ENCODE peak calls at places on chromosome 4, in ten cellular contexts. One of them, this sample, is unnamed.

GRCh38 chr4:165634766-165635165 is 238.3 kb upstream of the TLL1 start:
- DNase-seq in astrocyte: no peak
- DNase-seq in tibial artery: no peak
- DNase-seq in heart right ventricle: no peak
- DNase-seq in IMR-90: no peak
- DNase-seq in aorta: no peak
- DNase-seq in psoas muscle: no peak
- DNase-seq in CD4-positive, CD25-positive, alpha-beta regulatory T cell: no peak
- DNase-seq in uterus: no peak
- DNase-seq in tibial nerve: no peak
- DNase-seq in this sample: no peak

GRCh38 chr4:183399166-183399565 is 45.3 kb upstream of the CDKN2AIP start:
- DNase-seq in astrocyte: no peak
- DNase-seq in tibial artery: no peak
- DNase-seq in heart right ventricle: no peak
- DNase-seq in IMR-90: no peak
- DNase-seq in aorta: no peak
- DNase-seq in psoas muscle: no peak
- DNase-seq in CD4-positive, CD25-positive, alpha-beta regulatory T cell: no peak
- DNase-seq in uterus: no peak
- DNase-seq in tibial nerve: no peak
- DNase-seq in this sample: no peak

GRCh38 chr4:182144621-182145359 is 98.4 kb upstream of the TENM3 start:
- DNase-seq in astrocyte: no peak
- DNase-seq in tibial artery: no peak
- DNase-seq in heart right ventricle: no peak
- DNase-seq in IMR-90: peak; percentile 22
- DNase-seq in aorta: no peak
- DNase-seq in psoas muscle: peak; percentile 25
- DNase-seq in CD4-positive, CD25-positive, alpha-beta regulatory T cell: no peak
- DNase-seq in uterus: peak; percentile 13
- DNase-seq in tibial nerve: no peak
- DNase-seq in this sample: no peak

GRCh38 chr4:53012738-53013137 is 150.6 kb downstream of the RASL11B start:
- DNase-seq in astrocyte: no peak
- DNase-seq in tibial artery: no peak
- DNase-seq in heart right ventricle: no peak
- DNase-seq in IMR-90: peak; percentile 30
- DNase-seq in aorta: no peak
- DNase-seq in psoas muscle: no peak
- DNase-seq in CD4-positive, CD25-positive, alpha-beta regulatory T cell: peak; percentile 58
- DNase-seq in uterus: no peak
- DNase-seq in tibial nerve: no peak
- DNase-seq in this sample: no peak

GRCh38 chr4:25258980-25259578 is 25.2 kb downstream of the PI4K2B start:
- DNase-seq in astrocyte: peak; percentile 38
- DNase-seq in tibial artery: no peak
- DNase-seq in heart right ventricle: no peak
- DNase-seq in IMR-90: peak; percentile 61
- DNase-seq in aorta: no peak
- DNase-seq in psoas muscle: no peak
- DNase-seq in CD4-positive, CD25-positive, alpha-beta regulatory T cell: no peak
- DNase-seq in uterus: no peak
- DNase-seq in tibial nerve: no peak
- DNase-seq in this sample: peak; percentile 57

GRCh38 chr4:13627185-13627605 is 330 bp downstream of the BOD1L1 start:
- DNase-seq in astrocyte: no peak
- DNase-seq in tibial artery: no peak
- DNase-seq in heart right ventricle: peak; percentile 25
- DNase-seq in IMR-90: no peak
- DNase-seq in aorta: peak; percentile 58
- DNase-seq in psoas muscle: peak; percentile 27
- DNase-seq in CD4-positive, CD25-positive, alpha-beta regulatory T cell: peak; percentile 50
- DNase-seq in uterus: no peak
- DNase-seq in tibial nerve: no peak
- DNase-seq in this sample: peak; percentile 19

GRCh38 chr4:106286611-106287010 is 29.4 kb downstream of the TBCK start:
- DNase-seq in astrocyte: no peak
- DNase-seq in tibial artery: no peak
- DNase-seq in heart right ventricle: no peak
- DNase-seq in IMR-90: no peak
- DNase-seq in aorta: no peak
- DNase-seq in psoas muscle: no peak
- DNase-seq in CD4-positive, CD25-positive, alpha-beta regulatory T cell: no peak
- DNase-seq in uterus: no peak
- DNase-seq in tibial nerve: no peak
- DNase-seq in this sample: no peak

GRCh38 chr4:98261291-98262271 is at the start of gene RAP1GDS1:
- DNase-seq in astrocyte: peak; percentile 75
- DNase-seq in tibial artery: peak; percentile 41
- DNase-seq in heart right ventricle: peak; percentile 48
- DNase-seq in IMR-90: peak; percentile 71
- DNase-seq in aorta: peak; percentile 55
- DNase-seq in psoas muscle: peak; percentile 33
- DNase-seq in CD4-positive, CD25-positive, alpha-beta regulatory T cell: peak; percentile 54
- DNase-seq in uterus: peak; percentile 41
- DNase-seq in tibial nerve: peak; percentile 13
- DNase-seq in this sample: peak; percentile 80

GRCh38 chr4:2044542-2045517 is 14.3 kb upstream of the NAT8L start:
- DNase-seq in astrocyte: no peak
- DNase-seq in tibial artery: no peak
- DNase-seq in heart right ventricle: no peak
- DNase-seq in IMR-90: no peak
- DNase-seq in aorta: no peak
- DNase-seq in psoas muscle: no peak
- DNase-seq in CD4-positive, CD25-positive, alpha-beta regulatory T cell: no peak
- DNase-seq in uterus: no peak
- DNase-seq in tibial nerve: no peak
- DNase-seq in this sample: no peak

GRCh38 chr4:155853189-155853588 is 12.9 kb downstream of the ASIC5 start:
- DNase-seq in astrocyte: no peak
- DNase-seq in tibial artery: no peak
- DNase-seq in heart right ventricle: no peak
- DNase-seq in IMR-90: no peak
- DNase-seq in aorta: no peak
- DNase-seq in psoas muscle: no peak
- DNase-seq in CD4-positive, CD25-positive, alpha-beta regulatory T cell: no peak
- DNase-seq in uterus: no peak
- DNase-seq in tibial nerve: no peak
- DNase-seq in this sample: no peak

GRCh38 chr4:15325987-15326386 is 101.8 kb upstream of the C1QTNF7 start:
- DNase-seq in astrocyte: no peak
- DNase-seq in tibial artery: no peak
- DNase-seq in heart right ventricle: no peak
- DNase-seq in IMR-90: no peak
- DNase-seq in aorta: no peak
- DNase-seq in psoas muscle: no peak
- DNase-seq in CD4-positive, CD25-positive, alpha-beta regulatory T cell: no peak
- DNase-seq in uterus: no peak
- DNase-seq in tibial nerve: no peak
- DNase-seq in this sample: no peak

GRCh38 chr4:140239311-140239710 is 85.3 kb upstream of the MAML3 start:
- DNase-seq in astrocyte: no peak
- DNase-seq in tibial artery: no peak
- DNase-seq in heart right ventricle: no peak
- DNase-seq in IMR-90: no peak
- DNase-seq in aorta: no peak
- DNase-seq in psoas muscle: no peak
- DNase-seq in CD4-positive, CD25-positive, alpha-beta regulatory T cell: no peak
- DNase-seq in uterus: no peak
- DNase-seq in tibial nerve: no peak
- DNase-seq in this sample: no peak

GRCh38 chr4:140240237-140240636 is 86.3 kb upstream of the MAML3 start:
- DNase-seq in astrocyte: no peak
- DNase-seq in tibial artery: no peak
- DNase-seq in heart right ventricle: no peak
- DNase-seq in IMR-90: no peak
- DNase-seq in aorta: no peak
- DNase-seq in psoas muscle: no peak
- DNase-seq in CD4-positive, CD25-positive, alpha-beta regulatory T cell: no peak
- DNase-seq in uterus: no peak
- DNase-seq in tibial nerve: no peak
- DNase-seq in this sample: no peak

GRCh38 chr4:140236649-140237160 is 82.7 kb upstream of the MAML3 start:
- DNase-seq in astrocyte: no peak
- DNase-seq in tibial artery: no peak
- DNase-seq in heart right ventricle: no peak
- DNase-seq in IMR-90: peak; percentile 38
- DNase-seq in aorta: no peak
- DNase-seq in psoas muscle: no peak
- DNase-seq in CD4-positive, CD25-positive, alpha-beta regulatory T cell: no peak
- DNase-seq in uterus: no peak
- DNase-seq in tibial nerve: no peak
- DNase-seq in this sample: peak; percentile 48

GRCh38 chr4:140237616-140238352 is 83.8 kb upstream of the MAML3 start:
- DNase-seq in astrocyte: peak; percentile 93
- DNase-seq in tibial artery: peak; percentile 83
- DNase-seq in heart right ventricle: peak; percentile 76
- DNase-seq in IMR-90: peak; percentile 93
- DNase-seq in aorta: peak; percentile 89
- DNase-seq in psoas muscle: peak; percentile 78
- DNase-seq in CD4-positive, CD25-positive, alpha-beta regulatory T cell: no peak
- DNase-seq in uterus: peak; percentile 76
- DNase-seq in tibial nerve: peak; percentile 64
- DNase-seq in this sample: peak; percentile 96

DNA sequence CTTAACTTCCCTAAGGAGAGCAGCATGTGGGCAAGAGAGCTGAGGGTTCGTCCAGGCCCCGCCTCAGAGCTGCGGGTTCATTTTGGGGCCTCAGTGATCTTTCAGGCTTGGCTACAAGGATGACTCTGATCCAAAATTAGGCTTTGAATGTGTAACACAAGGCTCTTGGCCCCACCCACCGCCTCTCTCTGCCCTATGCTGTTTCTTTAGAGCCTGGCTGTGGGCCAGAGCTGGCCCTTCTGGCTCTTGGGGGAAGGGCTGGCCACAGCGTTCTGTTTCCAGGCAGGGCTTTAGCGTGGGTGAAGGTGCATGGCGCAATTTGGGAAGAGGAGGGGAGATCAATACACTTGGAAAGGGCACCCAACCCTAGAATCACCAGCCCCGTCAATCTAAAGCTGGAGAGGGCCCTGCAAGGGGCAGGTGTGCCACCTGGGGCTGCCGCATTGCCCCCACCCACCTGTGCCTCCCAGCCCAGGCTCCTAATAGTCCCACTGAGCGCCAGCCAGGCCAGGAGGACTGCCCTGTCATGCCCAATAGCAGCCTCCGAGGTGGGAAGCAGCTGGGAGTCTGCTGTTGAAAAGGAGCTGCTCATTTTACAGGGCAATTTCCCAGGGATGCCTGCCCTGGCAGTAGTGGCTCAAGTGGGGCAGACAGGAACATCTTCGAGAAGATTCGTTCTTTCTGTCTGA is 84.5 kb upstream of the MAML3 start:
- DNase-seq in astrocyte: peak; percentile 74
- DNase-seq in tibial artery: peak; percentile 94
- DNase-seq in heart right ventricle: peak; percentile 87
- DNase-seq in IMR-90: peak; percentile 77
- DNase-seq in aorta: peak; percentile 95
- DNase-seq in psoas muscle: peak; percentile 93
- DNase-seq in CD4-positive, CD25-positive, alpha-beta regulatory T cell: no peak
- DNase-seq in uterus: peak; percentile 90
- DNase-seq in tibial nerve: peak; percentile 88
- DNase-seq in this sample: peak; percentile 97
- H3K9me3 ChIP-seq in astrocyte: no peaks in the 10 kb centered on the region
- H3K9me3 ChIP-seq in tibial artery: no peaks in the 10 kb centered on the region
- H3K9me3 ChIP-seq in heart right ventricle: no peaks in the 10 kb centered on the region
- H3K9me3 ChIP-seq in IMR-90: no peaks in the 10 kb centered on the region
- H3K9me3 ChIP-seq in aorta: no peaks in the 10 kb centered on the region
- H3K9me3 ChIP-seq in psoas muscle: no peaks in the 10 kb centered on the region
- H3K9me3 ChIP-seq in CD4-positive, CD25-positive, alpha-beta regulatory T cell: no peaks in the 10 kb centered on the region
- H3K9me3 ChIP-seq in uterus: no peaks in the 10 kb centered on the region
- H3K9me3 ChIP-seq in tibial nerve: no peaks in the 10 kb centered on the region
- H3K9me3 ChIP-seq in this sample: no peaks in the 10 kb centered on the region

GRCh38 chr4:110196871-110197420 is 1.5 kb downstream of the ELOVL6 start:
- DNase-seq in astrocyte: peak; percentile 22
- DNase-seq in tibial artery: peak; percentile 37
- DNase-seq in heart right ventricle: no peak
- DNase-seq in IMR-90: peak; percentile 31
- DNase-seq in aorta: peak; percentile 73
- DNase-seq in psoas muscle: peak; percentile 62
- DNase-seq in CD4-positive, CD25-positive, alpha-beta regulatory T cell: peak; percentile 65
- DNase-seq in uterus: no peak
- DNase-seq in tibial nerve: peak; percentile 15
- DNase-seq in this sample: no peak
- H3K4me1 ChIP-seq in astrocyte: peaks cover 19% of the 10 kb centered on the region
- H3K4me1 ChIP-seq in tibial artery: no peaks in the 10 kb centered on the region
- H3K4me1 ChIP-seq in heart right ventricle: no peaks in the 10 kb centered on the region
- H3K4me1 ChIP-seq in IMR-90: no peaks in the 10 kb centered on the region
- H3K4me1 ChIP-seq in aorta: no peaks in the 10 kb centered on the region
- H3K4me1 ChIP-seq in psoas muscle: no peaks in the 10 kb centered on the region
- H3K4me1 ChIP-seq in CD4-positive, CD25-positive, alpha-beta regulatory T cell: peaks cover 20% of the 10 kb centered on the region
- H3K4me1 ChIP-seq in uterus: no peaks in the 10 kb centered on the region
- H3K4me1 ChIP-seq in tibial nerve: peaks cover 26% of the 10 kb centered on the region
- H3K4me1 ChIP-seq in this sample: peaks cover 11% of the 10 kb centered on the region

GRCh38 chr4:386708-387105 is 49.1 kb downstream of the ZNF141 start:
- DNase-seq in astrocyte: no peak
- DNase-seq in tibial artery: no peak
- DNase-seq in heart right ventricle: no peak
- DNase-seq in IMR-90: no peak
- DNase-seq in aorta: no peak
- DNase-seq in psoas muscle: no peak
- DNase-seq in CD4-positive, CD25-positive, alpha-beta regulatory T cell: no peak
- DNase-seq in uterus: no peak
- DNase-seq in tibial nerve: no peak
- DNase-seq in this sample: no peak

GRCh38 chr4:384311-385010 is 46.8 kb downstream of the ZNF141 start:
- DNase-seq in astrocyte: no peak
- DNase-seq in tibial artery: no peak
- DNase-seq in heart right ventricle: no peak
- DNase-seq in IMR-90: no peak
- DNase-seq in aorta: no peak
- DNase-seq in psoas muscle: no peak
- DNase-seq in CD4-positive, CD25-positive, alpha-beta regulatory T cell: peak; percentile 35
- DNase-seq in uterus: no peak
- DNase-seq in tibial nerve: no peak
- DNase-seq in this sample: no peak

GRCh38 chr4:385934-386707 is 48.5 kb downstream of the ZNF141 start:
- DNase-seq in astrocyte: no peak
- DNase-seq in tibial artery: no peak
- DNase-seq in heart right ventricle: no peak
- DNase-seq in IMR-90: no peak
- DNase-seq in aorta: no peak
- DNase-seq in psoas muscle: no peak
- DNase-seq in CD4-positive, CD25-positive, alpha-beta regulatory T cell: no peak
- DNase-seq in uterus: no peak
- DNase-seq in tibial nerve: no peak
- DNase-seq in this sample: no peak
- H3K9me3 ChIP-seq in astrocyte: peaks cover 43% of the 10 kb centered on the region
- H3K9me3 ChIP-seq in tibial artery: peaks cover 98% of the 10 kb centered on the region
- H3K9me3 ChIP-seq in heart right ventricle: peaks cover 4% of the 10 kb centered on the region
- H3K9me3 ChIP-seq in IMR-90: peaks cover 63% of the 10 kb centered on the region
- H3K9me3 ChIP-seq in aorta: peaks cover 20% of the 10 kb centered on the region
- H3K9me3 ChIP-seq in psoas muscle: peaks cover 57% of the 10 kb centered on the region
- H3K9me3 ChIP-seq in CD4-positive, CD25-positive, alpha-beta regulatory T cell: peaks cover 44% of the 10 kb centered on the region
- H3K9me3 ChIP-seq in uterus: no peaks in the 10 kb centered on the region
- H3K9me3 ChIP-seq in tibial nerve: peaks cover 11% of the 10 kb centered on the region
- H3K9me3 ChIP-seq in this sample: no peaks in the 10 kb centered on the region

DNA sequence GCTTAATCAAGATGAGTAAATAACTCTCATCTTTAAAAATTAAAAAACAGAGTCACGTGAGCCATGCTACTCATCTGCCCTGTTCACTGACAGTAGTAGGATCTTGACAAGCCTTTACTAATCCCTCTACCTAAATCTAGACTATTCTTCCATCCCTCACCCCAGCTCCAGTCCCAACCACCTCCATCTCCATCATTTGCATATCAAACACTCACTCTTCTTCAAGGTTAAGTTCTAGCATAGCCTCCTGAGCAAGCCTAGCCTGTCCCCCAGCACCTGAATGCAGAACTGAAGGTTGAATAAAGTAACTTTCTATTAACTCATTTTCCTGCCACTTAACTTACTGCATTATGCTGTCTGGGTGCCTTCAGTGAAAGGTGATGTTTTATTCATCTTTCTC is 72.5 kb downstream of the YIPF7 start:
- DNase-seq in astrocyte: no peak
- DNase-seq in tibial artery: no peak
- DNase-seq in heart right ventricle: no peak
- DNase-seq in IMR-90: no peak
- DNase-seq in aorta: no peak
- DNase-seq in psoas muscle: no peak
- DNase-seq in CD4-positive, CD25-positive, alpha-beta regulatory T cell: no peak
- DNase-seq in uterus: no peak
- DNase-seq in tibial nerve: no peak
- DNase-seq in this sample: no peak
- H3K4me1 ChIP-seq in astrocyte: no peaks in the 10 kb centered on the region
- H3K4me1 ChIP-seq in tibial artery: no peaks in the 10 kb centered on the region
- H3K4me1 ChIP-seq in heart right ventricle: no peaks in the 10 kb centered on the region
- H3K4me1 ChIP-seq in IMR-90: no peaks in the 10 kb centered on the region
- H3K4me1 ChIP-seq in aorta: no peaks in the 10 kb centered on the region
- H3K4me1 ChIP-seq in psoas muscle: no peaks in the 10 kb centered on the region
- H3K4me1 ChIP-seq in CD4-positive, CD25-positive, alpha-beta regulatory T cell: no peaks in the 10 kb centered on the region
- H3K4me1 ChIP-seq in uterus: no peaks in the 10 kb centered on the region
- H3K4me1 ChIP-seq in tibial nerve: no peaks in the 10 kb centered on the region
- H3K4me1 ChIP-seq in this sample: no peaks in the 10 kb centered on the region

This sample was measured in fibroblast of lung.